ENCODE peak calls at places on chromosomes 6 and 20, in four cellular contexts. One of them, this sample, is unnamed.

GRCh38 chr6:2784061-2784460 is 18.9 kb downstream of the WRNIP1 start:
- DNase-seq in mucosa of descending colon: no peak
- DNase-seq in NCI-H2171: no peak
- DNase-seq in nephron progenitor cell: no peak
- DNase-seq in this sample: no peak

GRCh38 chr6:132483779-132484679 is 28.9 kb downstream of the STX7 start:
- DNase-seq in mucosa of descending colon: no peak
- DNase-seq in NCI-H2171: peak; percentile 16
- DNase-seq in nephron progenitor cell: peak; percentile 50
- DNase-seq in this sample: peak; percentile 36

GRCh38 chr20:17640875-17641378 is 41.1 kb downstream of the RRBP1 start:
- DNase-seq in nephron progenitor cell: no peak
- DNase-seq in mucosa of descending colon: no peak
- DNase-seq in NCI-H2171: no peak
- DNase-seq in this sample: no peak

GRCh38 chr6:97437087-97437486 is 154.1 kb upstream of the MMS22L start:
- DNase-seq in NCI-H2171: peak; percentile 5
- DNase-seq in mucosa of descending colon: no peak
- DNase-seq in nephron progenitor cell: no peak
- DNase-seq in this sample: no peak

GRCh38 chr20:59598625-59599310 is 5.6 kb upstream of the PHACTR3 start:
- DNase-seq in mucosa of descending colon: no peak
- DNase-seq in NCI-H2171: peak; percentile 33
- DNase-seq in nephron progenitor cell: peak; percentile 58
- DNase-seq in this sample: peak; percentile 40

GRCh38 chr6:8958894-8959511 is 523.7 kb upstream of the SLC35B3 start:
- DNase-seq in mucosa of descending colon: no peak
- DNase-seq in nephron progenitor cell: no peak
- DNase-seq in NCI-H2171: no peak
- DNase-seq in this sample: no peak

GRCh38 chr6:16129623-16130243 is 847 bp downstream of the MYLIP start:
- DNase-seq in NCI-H2171: peak; percentile 20
- DNase-seq in mucosa of descending colon: peak; percentile 70
- DNase-seq in nephron progenitor cell: no peak
- DNase-seq in this sample: no peak

GRCh38 chr20:21243811-21244210 is 59.3 kb upstream of the XRN2 start:
- DNase-seq in mucosa of descending colon: no peak
- DNase-seq in NCI-H2171: no peak
- DNase-seq in nephron progenitor cell: no peak
- DNase-seq in this sample: no peak

GRCh38 chr20:6533828-6534388 is 233.6 kb upstream of the BMP2 start:
- DNase-seq in mucosa of descending colon: no peak
- DNase-seq in nephron progenitor cell: no peak
- DNase-seq in NCI-H2171: no peak
- DNase-seq in this sample: no peak

GRCh38 chr6:118103381-118104105 is 196.5 kb downstream of the SLC35F1 start:
- DNase-seq in mucosa of descending colon: no peak
- DNase-seq in nephron progenitor cell: no peak
- DNase-seq in NCI-H2171: no peak
- DNase-seq in this sample: no peak

GRCh38 chr6:163787001-163787667 is 372.6 kb downstream of the QKI start:
- DNase-seq in nephron progenitor cell: no peak
- DNase-seq in NCI-H2171: no peak
- DNase-seq in mucosa of descending colon: no peak
- DNase-seq in this sample: no peak

GRCh38 chr6:148104131-148104530 is 238.5 kb upstream of the SASH1 start:
- DNase-seq in NCI-H2171: no peak
- DNase-seq in mucosa of descending colon: no peak
- DNase-seq in nephron progenitor cell: no peak
- DNase-seq in this sample: no peak

GRCh38 chr6:145887969-145888368 is 73.4 kb upstream of the FBXO30 start:
- DNase-seq in NCI-H2171: no peak
- DNase-seq in nephron progenitor cell: no peak
- DNase-seq in mucosa of descending colon: peak; percentile 27
- DNase-seq in this sample: no peak

GRCh38 chr6:3773696-3774298 is 22.3 kb upstream of the PXDC1 start:
- DNase-seq in NCI-H2171: peak; percentile 10
- DNase-seq in mucosa of descending colon: no peak
- DNase-seq in nephron progenitor cell: no peak
- DNase-seq in this sample: no peak

GRCh38 chr20:35232575-35232974 is 6.1 kb downstream of the MMP24 start:
- DNase-seq in nephron progenitor cell: no peak
- DNase-seq in NCI-H2171: peak; percentile 76
- DNase-seq in mucosa of descending colon: no peak
- DNase-seq in this sample: no peak

GRCh38 chr20:63232235-63233060 is 3.3 kb upstream of the BIRC7 start:
- DNase-seq in nephron progenitor cell: no peak
- DNase-seq in NCI-H2171: no peak
- DNase-seq in mucosa of descending colon: no peak
- DNase-seq in this sample: no peak

GRCh38 chr20:53773792-53774371 is 180.2 kb upstream of the ZNF217 start:
- DNase-seq in mucosa of descending colon: no peak
- DNase-seq in nephron progenitor cell: no peak
- DNase-seq in NCI-H2171: no peak
- DNase-seq in this sample: no peak

GRCh38 chr6:68975064-68975463 is 340.0 kb downstream of the ADGRB3 start:
- DNase-seq in nephron progenitor cell: no peak
- DNase-seq in mucosa of descending colon: no peak
- DNase-seq in NCI-H2171: no peak
- DNase-seq in this sample: peak; percentile 9

GRCh38 chr6:138955262-138955661 is 32.8 kb downstream of the REPS1 start:
- DNase-seq in NCI-H2171: no peak
- DNase-seq in mucosa of descending colon: no peak
- DNase-seq in nephron progenitor cell: no peak
- DNase-seq in this sample: no peak

GRCh38 chr6:112827793-112828192 is 480.7 kb downstream of the RFPL4B start:
- DNase-seq in nephron progenitor cell: no peak
- DNase-seq in mucosa of descending colon: no peak
- DNase-seq in NCI-H2171: no peak
- DNase-seq in this sample: no peak

GRCh38 chr6:44740566-44741120 is 353.1 kb downstream of the CDC5L start:
- DNase-seq in nephron progenitor cell: no peak
- DNase-seq in NCI-H2171: no peak
- DNase-seq in mucosa of descending colon: no peak
- DNase-seq in this sample: no peak

GRCh38 chr6:81328700-81329099 is 423.8 kb downstream of the TENT5A start:
- DNase-seq in NCI-H2171: no peak
- DNase-seq in nephron progenitor cell: no peak
- DNase-seq in mucosa of descending colon: no peak
- DNase-seq in this sample: no peak

GRCh38 chr6:43665376-43665775 is 20.5 kb downstream of the RSPH9 start:
- DNase-seq in mucosa of descending colon: no peak
- DNase-seq in nephron progenitor cell: no peak
- DNase-seq in NCI-H2171: no peak
- DNase-seq in this sample: no peak

GRCh38 chr6:145784683-145785082 is 29.9 kb downstream of the FBXO30 start:
- DNase-seq in NCI-H2171: no peak
- DNase-seq in mucosa of descending colon: no peak
- DNase-seq in nephron progenitor cell: no peak
- DNase-seq in this sample: no peak

GRCh38 chr6:49462071-49462470 is 982 bp downstream of the MMUT start:
- DNase-seq in NCI-H2171: no peak
- DNase-seq in nephron progenitor cell: no peak
- DNase-seq in mucosa of descending colon: no peak
- DNase-seq in this sample: no peak

GRCh38 chr6:121520337-121521163 is 85.1 kb downstream of the GJA1 start:
- DNase-seq in mucosa of descending colon: no peak
- DNase-seq in nephron progenitor cell: no peak
- DNase-seq in NCI-H2171: no peak
- DNase-seq in this sample: no peak

GRCh38 chr6:5401845-5402738 is 140.8 kb downstream of the FARS2 start:
- DNase-seq in mucosa of descending colon: no peak
- DNase-seq in NCI-H2171: no peak
- DNase-seq in nephron progenitor cell: no peak
- DNase-seq in this sample: no peak

GRCh38 chr6:2764610-2765165 is 505 bp upstream of the WRNIP1 start:
- DNase-seq in nephron progenitor cell: no peak
- DNase-seq in NCI-H2171: peak; percentile 73
- DNase-seq in mucosa of descending colon: peak; percentile 71
- DNase-seq in this sample: no peak

GRCh38 chr6:17225767-17226166 is 55.4 kb upstream of the RBM24 start:
- DNase-seq in NCI-H2171: no peak
- DNase-seq in mucosa of descending colon: no peak
- DNase-seq in nephron progenitor cell: no peak
- DNase-seq in this sample: no peak

GRCh38 chr6:125798734-125799510 is 8.2 kb downstream of the NCOA7 start:
- DNase-seq in mucosa of descending colon: no peak
- DNase-seq in nephron progenitor cell: no peak
- DNase-seq in NCI-H2171: no peak
- DNase-seq in this sample: no peak